ENCODE peak calls at places on chromosomes 6 and 20, in nine cellular contexts. T is A549, A is ovary, W is spleen, B is stomach, N is GM12878, Q is right lobe of liver, V is heart left ventricle, R is body of pancreas. E is an unnamed sample.
A peak's percentile ranks its signal among the peaks of the same experiment; 100 is the strongest.

GRCh38 chr6:96542702-96543101 is 20.2 kb upstream of the FHL5 start:
- DNase-seq in R (no peak), V (no peak), A (no peak), W (no peak), B (no peak), N (no peak), Q (no peak), T (peak; percentile 2), E (no peak)

GRCh38 chr6:29563435-29563834 is 3.9 kb upstream of the UBD start:
- DNase-seq in A (no peak), R (no peak), V (no peak), T (no peak), B (no peak), W (no peak), Q (no peak), N (no peak), E (no peak)

GRCh38 chr20:44585042-44585968 is 2.9 kb downstream of the PKIG start:
- DNase-seq in A (no peak), B (no peak), T (no peak), Q (no peak), N (peak; percentile 73), R (no peak), W (no peak), V (no peak), E (no peak)

GRCh38 chr6:112833546-112834215 is 486.6 kb downstream of the RFPL4B start:
- DNase-seq in R (no peak), N (no peak), V (no peak), W (no peak), A (no peak), B (no peak), Q (no peak), T (no peak), E (no peak)

GRCh38 chr6:38310061-38310460 is 329.7 kb downstream of the BTBD9 start:
- DNase-seq in T (no peak), B (no peak), W (no peak), V (no peak), A (no peak), N (no peak), Q (no peak), R (no peak), E (no peak)

GRCh38 chr20:25626779-25627178 is 3.0 kb upstream of the NANP start:
- DNase-seq in T (no peak), W (no peak), B (no peak), R (no peak), A (no peak), Q (no peak), V (no peak), N (no peak), E (no peak)

GRCh38 chr6:28794175-28795002 is 129.4 kb downstream of the TRIM27 start:
- DNase-seq in N (no peak), T (peak; percentile 68), W (no peak), V (no peak), B (no peak), A (no peak), Q (no peak), R (no peak), E (no peak)

GRCh38 chr6:111686249-111686997 is 80.7 kb upstream of the TRAF3IP2 start:
- DNase-seq in V (no peak), T (no peak), B (no peak), R (no peak), Q (peak; percentile 64), N (no peak), W (no peak), A (no peak), E (no peak)

GRCh38 chr6:169940554-169941290 is 189.3 kb downstream of the ERMARD start:
- DNase-seq in Q (no peak), A (peak; percentile 68), N (no peak), V (no peak), R (no peak), T (no peak), B (no peak), W (no peak), E (no peak)

GRCh38 chr6:28383235-28384142 is 16.1 kb downstream of the ZSCAN12 start:
- DNase-seq in A (peak; percentile 90), R (peak; percentile 88), T (peak; percentile 91), N (no peak), W (peak; percentile 93), B (peak; percentile 88), Q (peak; percentile 94), V (peak; percentile 83), E (peak; percentile 52)

GRCh38 chr20:63224272-63225081 is 8.5 kb upstream of the YTHDF1 start:
- DNase-seq in N (no peak), W (no peak), T (peak; percentile 91), A (peak; percentile 83), B (peak; percentile 74), R (peak; percentile 54), V (peak; percentile 54), Q (no peak), E (no peak)

GRCh38 chr6:125904871-125905270 is 51.7 kb upstream of the HINT3 start:
- DNase-seq in N (peak; percentile 50), V (no peak), T (no peak), A (no peak), R (no peak), W (no peak), Q (no peak), B (no peak), E (no peak)

GRCh38 chr20:1803216-1804128 is 91.7 kb upstream of the SIRPA start:
- DNase-seq in N (no peak), W (peak; percentile 96), B (peak; percentile 48), Q (peak; percentile 75), A (peak; percentile 51), V (peak; percentile 72), R (no peak), T (no peak), E (peak; percentile 29)

GRCh38 chr20:49230021-49230420 is 10.8 kb downstream of the DDX27 start:
- DNase-seq in A (no peak), T (no peak), Q (no peak), W (peak; percentile 61), R (no peak), V (no peak), N (no peak), B (no peak), E (no peak)

GRCh38 chr6:145506554-145506953 is 228.8 kb downstream of the EPM2A start:
- DNase-seq in A (no peak), T (no peak), V (no peak), Q (no peak), W (no peak), B (peak; percentile 74), N (no peak), R (no peak), E (no peak)

GRCh38 chr6:34194770-34195169 is 41.9 kb upstream of the HMGA1 start:
- DNase-seq in Q (no peak), A (no peak), R (no peak), B (no peak), N (no peak), V (no peak), W (no peak), T (no peak), E (no peak)

GRCh38 chr6:34195726-34196115 is 41.0 kb upstream of the HMGA1 start:
- DNase-seq in A (peak; percentile 44), B (no peak), N (no peak), R (peak; percentile 19), T (no peak), Q (peak; percentile 61), V (no peak), W (no peak), E (no peak)

GRCh38 chr6:34200340-34200971 is 36.2 kb upstream of the HMGA1 start:
- DNase-seq in A (no peak), T (peak; percentile 31), B (no peak), R (no peak), N (no peak), V (no peak), Q (no peak), W (no peak), E (no peak)

GRCh38 chr6:34196833-34197195 is 39.9 kb upstream of the HMGA1 start:
- DNase-seq in N (no peak), V (no peak), T (no peak), R (no peak), W (no peak), Q (no peak), B (no peak), A (no peak), E (no peak)

DNA sequence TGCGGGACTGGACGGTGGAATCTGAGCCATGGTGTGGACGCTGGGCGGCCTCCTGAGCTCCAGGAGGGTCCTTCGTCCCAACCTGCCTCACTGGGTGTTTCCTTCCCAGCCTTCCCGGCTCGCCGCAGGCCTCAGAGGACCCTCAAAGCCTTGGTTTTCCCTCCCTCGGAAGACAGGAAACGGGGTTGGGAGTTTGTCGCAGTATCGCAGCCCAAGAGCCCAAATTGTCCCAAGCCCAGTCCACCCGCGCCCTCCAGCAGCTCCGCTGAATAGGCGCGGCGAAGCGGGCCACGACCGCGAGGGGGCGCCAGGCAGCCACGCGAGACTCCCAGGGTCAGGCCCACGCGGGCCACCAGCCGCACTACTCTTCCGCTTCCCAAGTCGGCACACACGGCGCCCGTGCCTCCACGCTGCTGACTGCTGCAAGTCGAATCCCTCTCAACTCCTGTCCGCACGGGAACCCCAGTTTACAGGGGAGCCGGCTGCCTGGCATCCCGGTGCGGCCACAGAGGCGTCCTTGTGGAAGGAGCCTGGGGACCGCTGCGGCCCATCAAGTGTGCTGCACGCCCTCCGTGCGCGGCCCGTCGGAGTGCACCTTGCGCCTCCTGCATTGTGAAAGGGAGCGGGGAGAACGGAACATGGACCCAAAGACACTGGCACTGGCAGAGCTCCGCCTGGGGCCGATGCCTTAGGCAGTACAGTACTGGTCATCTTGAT is 40.4 kb upstream of the HMGA1 start:
- DNase-seq in B (peak; percentile 90), A (peak; percentile 92), T (peak; percentile 57), N (peak; percentile 28), Q (peak; percentile 90), W (peak; percentile 99), V (peak; percentile 83), R (peak; percentile 86), E (peak; percentile 46)
- TF ChIP-seq POLR2A in B (no peak), A (peak; percentile 14), T (no peak), N (peak; percentile 77), Q (no peak), W (no peak), V (no peak), R (no peak), E (no peak)

GRCh38 chr6:1821188-1822183 is 211.8 kb downstream of the FOXC1 start:
- DNase-seq in T (no peak), Q (no peak), A (no peak), R (no peak), N (peak; percentile 4), B (no peak), W (no peak), V (peak; percentile 30), E (no peak)
- H3K4me3 ChIP-seq in T (no peak overlapping the region), Q (no peak overlapping the region), A (no peak overlapping the region), R (no peak overlapping the region), N (peak overlapping the region; percentile 17), B (no peak overlapping the region), W (no peak overlapping the region), V (peak overlapping the region; percentile 11), E (no peak overlapping the region)

DNA sequence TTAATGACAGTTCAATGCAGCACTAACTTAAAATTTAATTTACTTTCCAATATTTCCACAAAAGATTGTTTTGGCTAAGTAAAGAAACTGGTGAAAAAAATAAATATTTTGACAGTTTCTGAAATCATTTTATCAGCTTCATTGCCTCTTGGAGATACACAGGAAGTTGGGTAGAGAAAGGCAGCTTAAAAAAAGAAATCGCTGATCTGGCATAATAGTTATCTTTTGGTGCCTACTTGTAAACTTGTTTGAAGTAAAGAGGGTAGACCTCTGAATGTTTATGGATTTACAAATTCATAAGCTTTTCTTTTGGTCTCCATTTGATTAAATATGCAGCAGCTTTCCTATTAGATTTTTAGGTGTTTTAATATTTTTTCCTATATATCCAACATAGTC is 103.4 kb downstream of the RTN4IP1 start:
- DNase-seq in T (no peak), N (no peak), A (no peak), R (no peak), V (no peak), B (no peak), Q (no peak), W (no peak), E (no peak)
- H3K27ac ChIP-seq in T (peak overlapping the region; percentile 44), N (peak overlapping the region; percentile 68), A (no peak overlapping the region), R (no peak overlapping the region), V (no peak overlapping the region), B (no peak overlapping the region), Q (no peak overlapping the region), W (peak overlapping the region; percentile 97), E (no peak overlapping the region)

GRCh38 chr6:44254957-44255808 is 2.1 kb downstream of the SLC35B2 start:
- DNase-seq in N (no peak), T (peak; percentile 42), A (peak; percentile 28), R (peak; percentile 22), Q (peak; percentile 56), V (no peak), B (no peak), W (peak; percentile 72), E (no peak)
- TF ChIP-seq POLR2A in N (peak; percentile 76), T (no peak), A (no peak), R (no peak), Q (no peak), V (no peak), B (no peak), W (no peak), E (no peak)

E was measured in esophagus squamous epithelium.